ENCODE peak calls at places on chromosomes 7 and 10, in ten cellular contexts. M, Z, P, J, B, O, F, T, D and K are unnamed samples.

GRCh38 chr10:70587045-70587658 is 15.4 kb downstream of the PRF1 start:
- DNase-seq in D (peak; percentile 37), J (no peak), B (no peak), T (no peak), F (no peak), Z (no peak), M (no peak), O (no peak), P (peak; percentile 60), K (no peak)

GRCh38 chr10:107553470-107553869 is 389.0 kb upstream of the SORCS1 start:
- DNase-seq in D (no peak), F (no peak), Z (peak; percentile 56), O (peak; percentile 78), J (peak; percentile 7), P (peak; percentile 6), T (no peak), B (no peak), M (no peak), K (no peak)

GRCh38 chr7:79462334-79462733 is 8.9 kb upstream of the MAGI2 start:
- DNase-seq in T (no peak), P (no peak), J (no peak), B (no peak), Z (no peak), D (no peak), M (no peak), O (no peak), F (no peak), K (no peak)

GRCh38 chr10:1612910-1613309 is 124.4 kb downstream of the ADARB2 start:
- DNase-seq in P (no peak), O (no peak), F (no peak), J (no peak), M (no peak), D (no peak), B (peak; percentile 6), Z (no peak), T (no peak), K (no peak)

GRCh38 chr10:46077141-46077554 is 31.1 kb upstream of the MSMB start:
- DNase-seq in D (no peak), O (no peak), J (peak; percentile 12), F (no peak), T (no peak), P (no peak), B (no peak), Z (peak; percentile 49), M (no peak), K (no peak)

GRCh38 chr10:126062132-126063032 is 166.0 kb downstream of the FANK1 start:
- DNase-seq in F (peak; percentile 88), Z (peak; percentile 98), M (peak; percentile 49), D (peak; percentile 98), T (peak; percentile 49), B (peak; percentile 35), J (peak; percentile 98), O (peak; percentile 98), P (no peak), K (peak; percentile 78)

GRCh38 chr10:6776170-6776569 is 196.1 kb upstream of the PRKCQ start:
- DNase-seq in F (no peak), J (no peak), P (no peak), D (no peak), Z (no peak), T (no peak), B (no peak), O (no peak), M (no peak), K (no peak)

GRCh38 chr7:75663302-75663907 is 75.3 kb downstream of the HIP1 start:
- DNase-seq in D (no peak), B (no peak), M (no peak), O (no peak), T (no peak), Z (peak; percentile 19), J (no peak), P (peak; percentile 20), F (no peak), K (peak; percentile 39)

GRCh38 chr7:36852017-36852416 is 127.7 kb upstream of the AOAH start:
- DNase-seq in O (no peak), P (no peak), D (no peak), B (no peak), M (no peak), F (no peak), Z (no peak), J (no peak), T (no peak), K (no peak)

GRCh38 chr10:129511758-129512157 is 44.7 kb downstream of the MGMT start:
- DNase-seq in Z (no peak), B (no peak), J (no peak), O (no peak), D (peak; percentile 64), P (no peak), M (no peak), F (no peak), T (no peak), K (no peak)

GRCh38 chr10:125782661-125783060 is 7.0 kb upstream of the MMP21 start:
- DNase-seq in T (no peak), O (no peak), M (no peak), P (no peak), B (no peak), F (no peak), D (no peak), J (peak; percentile 4), Z (no peak), K (no peak)

GRCh38 chr10:122310311-122311050 is 39.4 kb downstream of the BTBD16 start:
- DNase-seq in P (no peak), F (peak; percentile 82), M (no peak), B (no peak), T (peak; percentile 66), Z (no peak), J (no peak), O (peak; percentile 71), D (no peak), K (no peak)

GRCh38 chr10:15720635-15721310 is 1.1 kb upstream of the ITGA8 start:
- DNase-seq in T (no peak), B (no peak), P (no peak), Z (no peak), O (no peak), D (no peak), J (no peak), M (no peak), F (no peak), K (no peak)

GRCh38 chr10:15718495-15719061 is 1.1 kb downstream of the ITGA8 start:
- DNase-seq in P (no peak), J (no peak), D (no peak), B (no peak), O (no peak), M (no peak), Z (no peak), F (no peak), T (peak; percentile 28), K (no peak)

GRCh38 chr10:15719062-15719898 is 442 bp downstream of the ITGA8 start:
- DNase-seq in D (no peak), P (no peak), M (no peak), O (peak; percentile 37), T (peak; percentile 28), F (no peak), J (no peak), B (peak; percentile 5), Z (peak; percentile 25), K (no peak)

GRCh38 chr10:15715619-15716227 is 4.0 kb downstream of the ITGA8 start:
- DNase-seq in B (peak; percentile 35), J (no peak), T (no peak), F (no peak), O (peak; percentile 35), P (no peak), D (no peak), M (no peak), Z (peak; percentile 29), K (no peak)

GRCh38 chr10:15719899-15720634 is at the start of gene ITGA8:
- DNase-seq in B (peak; percentile 40), D (no peak), O (peak; percentile 48), T (peak; percentile 61), M (peak; percentile 51), Z (peak; percentile 33), P (peak; percentile 6), F (peak; percentile 20), J (no peak), K (no peak)
- H3K4me3 ChIP-seq in B (peak within 1 kb of the TSS; percentile 29), D (no peak within 1 kb of the TSS), O (peak within 1 kb of the TSS; percentile 55), T (peak within 1 kb of the TSS; percentile 28), M (peak within 1 kb of the TSS; percentile 46), Z (peak within 1 kb of the TSS; percentile 56), P (no peak within 1 kb of the TSS), F (peak within 1 kb of the TSS; percentile 24), J (peak within 1 kb of the TSS; percentile 24), K (peak within 1 kb of the TSS; percentile 57)

GRCh38 chr10:44258460-44259089 is 126.3 kb downstream of the CXCL12 start:
- DNase-seq in M (no peak), B (no peak), T (no peak), P (no peak), F (no peak), J (no peak), Z (no peak), D (no peak), O (no peak), K (no peak)
- TF ChIP-seq CTCF in M (no peak), B (no peak), T (no peak), P (no peak), F (no peak), J (no peak), Z (no peak), D (no peak), O (no peak), K (no peak)

GRCh38 chr10:118045154-118045841 is 1.4 kb downstream of the RAB11FIP2 start:
- DNase-seq in M (no peak), O (no peak), P (no peak), Z (no peak), D (no peak), J (no peak), T (no peak), B (no peak), F (no peak), K (no peak)
- H3K4me3 ChIP-seq in M (peak overlapping the region; percentile 95), O (peak overlapping the region; percentile 72), P (peak overlapping the region; percentile 71), Z (peak overlapping the region; percentile 73), D (no peak overlapping the region), J (peak overlapping the region; percentile 52), T (no peak overlapping the region), B (peak overlapping the region; percentile 70), F (peak overlapping the region; percentile 98), K (peak overlapping the region; percentile 85)

GRCh38 chr10:30026080-30026479 is 33.3 kb downstream of the JCAD start:
- DNase-seq in D (no peak), P (no peak), Z (no peak), J (no peak), T (no peak), B (no peak), M (no peak), O (no peak), F (no peak), K (no peak)

GRCh38 chr10:30028006-30028441 is 31.4 kb downstream of the JCAD start:
- DNase-seq in T (no peak), J (no peak), P (peak; percentile 5), M (no peak), Z (no peak), D (no peak), F (no peak), O (peak; percentile 41), B (no peak), K (no peak)

GRCh38 chr10:30026578-30026977 is 32.8 kb downstream of the JCAD start:
- DNase-seq in P (no peak), D (no peak), O (no peak), M (no peak), Z (no peak), B (no peak), T (no peak), F (no peak), J (no peak), K (no peak)

GRCh38 chr10:30028452-30029045 is 30.8 kb downstream of the JCAD start:
- DNase-seq in T (no peak), B (no peak), M (no peak), J (no peak), O (no peak), D (no peak), Z (no peak), F (no peak), P (no peak), K (no peak)

GRCh38 chr10:30027057-30028005 is 32.1 kb downstream of the JCAD start:
- DNase-seq in T (peak; percentile 71), P (peak; percentile 83), D (peak; percentile 91), J (no peak), O (no peak), Z (no peak), F (no peak), B (no peak), M (peak; percentile 43), K (no peak)
- TF ChIP-seq CTCF in T (no peak), P (peak; percentile 22), D (no peak), J (peak; percentile 2), O (peak; percentile 9), Z (peak; percentile 5), F (no peak), B (no peak), M (no peak), K (no peak)